ENCODE peak calls at places on chromosomes 16 and 17, in seven cellular contexts. P, Y, B, O, K, M and H are unnamed samples.

GRCh38 chr17:8832711-8833352 is 33.7 kb upstream of the MFSD6L start:
- DNase-seq in Y (no peak), M (no peak), B (no peak), P (no peak), K (peak; percentile 37), O (peak; percentile 61), H (no peak)

GRCh38 chr17:72297326-72298115 is 176.7 kb downstream of the SOX9 start:
- DNase-seq in K (no peak), Y (peak; percentile 14), M (peak; percentile 32), P (no peak), O (no peak), B (peak; percentile 61), H (no peak)

GRCh38 chr17:68198931-68199836 is 48.7 kb upstream of the AMZ2 start:
- DNase-seq in P (no peak), O (no peak), B (peak; percentile 13), K (peak; percentile 52), Y (no peak), M (peak; percentile 38), H (no peak)

GRCh38 chr17:43220511-43221125 is 7.8 kb downstream of the CCDC200 start:
- DNase-seq in K (no peak), P (no peak), Y (no peak), B (no peak), M (no peak), O (no peak), H (no peak)

GRCh38 chr17:68733241-68734176 is 132.3 kb upstream of the FAM20A start:
- DNase-seq in K (no peak), O (no peak), Y (peak; percentile 11), P (no peak), B (no peak), M (peak; percentile 41), H (no peak)

GRCh38 chr17:80352216-80352895 is 62.6 kb upstream of the ENDOV start:
- DNase-seq in O (no peak), B (no peak), Y (no peak), K (no peak), M (no peak), P (no peak), H (no peak)

GRCh38 chr16:88005148-88005547 is 53.9 kb downstream of the BANP start:
- DNase-seq in B (peak; percentile 8), P (no peak), Y (no peak), O (peak; percentile 57), M (no peak), K (no peak), H (no peak)

GRCh38 chr17:60757437-60757836 is 79.8 kb downstream of the BCAS3 start:
- DNase-seq in K (no peak), B (no peak), M (no peak), O (no peak), Y (no peak), P (no peak), H (no peak)

GRCh38 chr17:2064980-2065785 is 10.3 kb downstream of the HIC1 start:
- DNase-seq in P (no peak), B (peak; percentile 90), K (no peak), Y (no peak), M (peak; percentile 73), O (peak; percentile 88), H (no peak)

GRCh38 chr16:28580726-28581315 is 16.0 kb downstream of the SULT1A2 start:
- DNase-seq in M (no peak), K (no peak), Y (no peak), P (no peak), O (no peak), B (no peak), H (no peak)